ENCODE peak calls at places on chromosomes 11 and 22, in four cellular contexts. S is IMR-90, R is endothelial cell of umbilical vein, Z is GM12878. E is an unnamed sample.

GRCh38 chr11:70430122-70430521 is 31.8 kb downstream of the CTTN start:
- DNase-seq in S (no peak), Z (no peak), R (no peak), E (no peak)

GRCh38 chr11:11620251-11620965 is 1.4 kb downstream of the GALNT18 start:
- DNase-seq in S (peak), Z (no peak), R (no peak), E (no peak)

GRCh38 chr22:49377306-49377705 is 450.4 kb downstream of the BRD1 start:
- DNase-seq in S (no peak), Z (no peak), R (no peak), E (no peak)

GRCh38 chr11:77171885-77172665 is 44.0 kb downstream of the MYO7A start:
- DNase-seq in Z (no peak), S (no peak), R (no peak), E (peak)

GRCh38 chr11:112477929-112478317 is 217.3 kb upstream of the PLET1 start:
- DNase-seq in Z (no peak), S (no peak), R (no peak), E (no peak)

GRCh38 chr11:96052921-96053631 is 129.2 kb upstream of the MTMR2 start:
- DNase-seq in R (no peak), S (peak), Z (peak), E (no peak)

GRCh38 chr22:24532075-24532474 is 22.9 kb downstream of the GUCD1 start:
- DNase-seq in S (no peak), R (no peak), Z (no peak), E (no peak)

GRCh38 chr11:29306527-29306926 is 710.3 kb downstream of the KCNA4 start:
- DNase-seq in S (peak), R (peak), Z (no peak), E (no peak)

GRCh38 chr11:5684627-5685362 is at the start of gene TRIM5:
- DNase-seq in Z (peak), R (peak), S (peak), E (peak)

GRCh38 chr11:133929401-133930052 is 27.2 kb downstream of the IGSF9B start:
- DNase-seq in R (no peak), Z (no peak), S (no peak), E (no peak)

DNA sequence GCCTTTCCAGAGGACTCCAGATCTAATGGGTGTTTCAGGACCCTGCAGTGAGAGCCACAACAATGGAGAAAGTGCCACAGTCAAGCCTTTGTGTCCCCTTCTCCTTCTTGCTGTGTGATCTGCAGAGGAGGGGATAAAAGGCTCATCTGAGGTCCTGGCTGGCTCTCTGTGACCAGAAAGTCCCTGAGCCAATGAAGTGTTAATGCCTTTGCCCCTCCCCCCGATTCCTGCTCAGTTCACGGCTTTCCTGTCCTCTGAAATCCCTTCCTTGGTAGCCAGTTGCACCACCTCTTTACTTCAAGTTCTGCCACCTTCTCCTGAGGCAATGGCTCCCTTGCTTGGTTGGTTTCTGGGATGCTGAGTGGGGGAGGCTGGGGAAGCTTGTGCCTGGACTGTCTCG is 47.6 kb downstream of the FLI1 start:
- DNase-seq in Z (no peak), S (no peak), R (no peak), E (no peak)
- TF ChIP-seq FOS in Z (no peak), S (no peak), R (no peak), E (no peak)

DNA sequence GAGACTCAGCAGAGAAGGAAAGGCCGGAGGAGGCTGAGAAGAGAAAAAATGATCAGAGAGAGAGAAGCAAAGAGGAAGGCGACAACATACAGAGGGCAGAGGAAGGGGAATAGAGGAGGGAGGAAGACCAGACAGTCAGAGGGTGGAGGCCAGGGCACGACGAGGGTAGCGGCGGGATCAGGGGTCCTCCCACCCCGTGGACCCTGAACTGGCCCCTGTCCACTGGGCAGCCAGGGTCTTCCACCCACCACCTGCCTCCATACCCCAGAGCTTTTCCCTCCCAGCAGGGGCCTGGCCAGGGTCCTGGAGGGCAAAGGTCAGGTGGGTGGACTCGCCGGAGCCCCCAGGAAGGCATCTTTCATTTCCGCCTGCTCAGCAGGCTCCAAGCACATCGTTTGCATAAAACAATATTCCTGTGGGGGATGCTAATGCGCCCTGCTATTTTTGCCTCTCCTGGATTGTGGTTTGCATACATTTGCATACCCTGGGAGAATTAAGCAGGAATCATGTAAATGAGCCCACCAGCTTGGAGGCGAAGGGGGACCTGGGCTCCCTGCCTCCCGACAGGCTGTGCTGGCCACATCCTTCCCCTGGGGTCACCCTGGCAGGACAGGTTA is 394.1 kb downstream of the MN1 start:
- DNase-seq in Z (no peak), R (no peak), S (no peak), E (no peak)
- TF ChIP-seq FOS in Z (no peak), R (no peak), S (no peak), E (no peak)

GRCh38 chr11:431921-432320 is 9.9 kb downstream of the ANO9 start:
- DNase-seq in Z (no peak), S (no peak), R (no peak), E (no peak)
- TF ChIP-seq FOS in Z (no peak), S (no peak), R (no peak), E (no peak)

DNA sequence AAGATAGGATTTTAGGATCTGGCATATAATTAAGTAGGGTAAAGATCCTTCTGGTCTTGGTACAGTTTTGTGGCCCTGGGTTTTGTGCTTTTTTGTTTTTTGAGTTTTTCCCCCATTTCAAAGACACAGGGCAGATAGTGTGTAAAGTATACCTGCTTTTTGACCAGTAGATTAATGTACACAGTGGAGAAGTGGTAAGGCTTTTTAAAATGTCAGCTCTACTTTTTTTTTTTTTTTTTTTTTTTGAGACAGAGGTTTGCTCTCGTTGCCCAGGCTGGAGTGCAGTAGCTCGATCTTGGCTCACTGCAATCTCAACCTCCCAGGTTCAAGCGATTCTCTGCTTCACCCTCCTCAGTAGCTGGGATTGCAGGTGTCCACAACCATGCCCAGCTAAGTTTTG is 4.0 kb downstream of the EP300 start:
- DNase-seq in Z (no peak), R (no peak), S (no peak), E (no peak)
- TF ChIP-seq FOS in Z (no peak), R (no peak), S (no peak), E (no peak)

GRCh38 chr22:27995801-27996528 is 76.9 kb upstream of the PITPNB start:
- DNase-seq in S (no peak), R (no peak), Z (no peak), E (no peak)

GRCh38 chr22:27998511-27999410 is 79.7 kb upstream of the PITPNB start:
- DNase-seq in S (no peak), R (no peak), Z (no peak), E (no peak)

GRCh38 chr22:27996529-27996925 is 77.5 kb upstream of the PITPNB start:
- DNase-seq in S (no peak), Z (no peak), R (no peak), E (no peak)

GRCh38 chr22:27996981-27997380 is 77.9 kb upstream of the PITPNB start:
- DNase-seq in R (no peak), S (no peak), Z (no peak), E (no peak)

GRCh38 chr22:27997538-27997937 is 78.5 kb upstream of the PITPNB start:
- DNase-seq in R (no peak), Z (no peak), S (peak), E (no peak)
- TF ChIP-seq FOS in R (no peak), Z (no peak), S (no peak), E (no peak)

DNA sequence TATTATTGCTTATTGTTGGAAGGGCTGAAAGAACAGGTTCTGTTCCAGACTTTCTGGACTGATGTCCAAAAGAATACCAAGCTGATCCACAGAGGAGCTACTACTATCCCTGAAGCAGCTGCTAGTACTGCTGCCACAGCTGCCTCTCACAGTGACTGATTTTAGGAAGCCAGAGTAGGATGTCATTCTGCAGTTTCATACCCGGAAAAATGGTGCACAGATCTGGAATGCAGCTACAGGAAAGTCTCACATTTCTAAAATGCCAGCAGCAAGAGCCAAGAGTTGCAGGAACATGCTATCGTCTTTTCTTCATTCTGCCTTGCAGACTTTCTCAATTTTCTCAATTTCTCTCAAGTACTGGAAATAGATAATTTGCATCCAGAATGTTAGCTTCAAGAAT is 19.3 kb upstream of the CCDC179 start:
- DNase-seq in R (peak), S (peak), Z (no peak), E (no peak)
- TF ChIP-seq FOS in R (no peak), S (no peak), Z (no peak), E (no peak)

GRCh38 chr22:47495102-47495501 is 732.7 kb downstream of the TBC1D22A start:
- DNase-seq in Z (no peak), R (no peak), S (no peak), E (no peak)
- TF ChIP-seq FOS in Z (no peak), R (no peak), S (no peak), E (no peak)

GRCh38 chr22:45631140-45631539 is 40.5 kb upstream of the ATXN10 start:
- DNase-seq in S (no peak), Z (no peak), R (no peak), E (no peak)

GRCh38 chr22:45630436-45630835 is 41.2 kb upstream of the ATXN10 start:
- DNase-seq in S (no peak), R (no peak), Z (no peak), E (no peak)

GRCh38 chr22:45628508-45628907 is 43.1 kb upstream of the ATXN10 start:
- DNase-seq in S (no peak), Z (no peak), R (no peak), E (no peak)

GRCh38 chr22:45627489-45628233 is 44.0 kb upstream of the ATXN10 start:
- DNase-seq in Z (no peak), R (no peak), S (no peak), E (no peak)

DNA sequence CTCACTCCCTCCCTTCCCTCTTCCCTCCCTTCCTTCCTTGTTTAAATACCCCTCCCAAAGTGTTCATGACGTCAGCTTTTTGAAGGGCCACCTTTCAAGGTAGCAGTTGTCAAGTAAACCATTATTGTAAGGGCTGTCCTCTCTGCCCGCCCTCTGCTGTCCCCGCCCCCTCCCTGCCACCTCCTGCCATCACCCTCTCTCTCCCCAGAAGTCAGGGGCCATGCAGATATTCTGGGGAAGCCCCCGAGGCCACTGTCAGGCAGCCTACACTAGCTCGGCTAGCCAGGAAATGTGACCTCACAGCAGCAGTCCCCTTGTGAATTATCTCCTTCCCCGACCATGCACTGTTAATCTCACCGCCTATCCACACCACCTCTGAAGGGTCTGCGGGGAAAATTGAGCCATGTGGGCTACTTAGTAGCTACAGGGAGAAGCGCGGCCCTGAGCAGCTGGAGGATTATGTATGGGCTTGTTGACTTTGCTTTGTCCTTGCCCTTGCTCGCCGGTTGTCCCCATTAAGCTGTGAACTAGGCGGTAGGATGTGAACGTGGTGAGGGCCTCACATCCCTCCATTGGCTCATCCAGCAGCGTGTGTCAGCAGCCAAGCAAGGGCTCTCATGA is 42.1 kb upstream of the ATXN10 start:
- DNase-seq in R (no peak), Z (no peak), S (no peak), E (no peak)
- TF ChIP-seq FOS in R (no peak), Z (no peak), S (no peak), E (no peak)